ENCODE peak calls at places on chromosomes 11 and 22, in ten cellular contexts. D is breast epithelium, P is adrenal gland, F is GM12891, N is A549, W is stomach, A is spleen, V is ovary, B is Peyer's patch, K is HCT116. C is an unnamed sample.

GRCh38 chr22:46490538-46490937 is 46.9 kb downstream of the CELSR1 start:
- DNase-seq in V (no peak), N (no peak), A (no peak), W (no peak), P (no peak), D (no peak), F (no peak), B (no peak), K (no peak), C (no peak)

GRCh38 chr11:85886089-85887056 is 31.2 kb downstream of the CCDC83 start:
- DNase-seq in W (no peak), D (no peak), K (no peak), F (no peak), P (no peak), N (no peak), V (no peak), B (no peak), A (no peak), C (no peak)

GRCh38 chr11:84091212-84091986 is 805.2 kb upstream of the CCDC90B start:
- DNase-seq in A (no peak), K (no peak), D (no peak), F (no peak), P (peak; percentile 73), W (no peak), B (no peak), V (no peak), N (no peak), C (no peak)

GRCh38 chr22:19987394-19988306 is 29.0 kb downstream of the ARVCF start:
- DNase-seq in P (no peak), K (no peak), N (no peak), B (no peak), A (no peak), F (no peak), W (no peak), D (no peak), V (no peak), C (no peak)

GRCh38 chr22:36184433-36185035 is 17.1 kb downstream of the APOL4 start:
- DNase-seq in P (no peak), A (no peak), V (no peak), F (no peak), D (no peak), K (no peak), B (no peak), W (no peak), N (no peak), C (no peak)

GRCh38 chr22:30541979-30542810 is 4.3 kb downstream of the SEC14L6 start:
- DNase-seq in V (peak; percentile 62), A (no peak), P (peak; percentile 51), W (peak; percentile 28), N (no peak), K (no peak), F (no peak), B (no peak), D (no peak), C (no peak)

GRCh38 chr11:60972182-60973030 is 926 bp downstream of the CD6 start:
- DNase-seq in B (no peak), W (no peak), A (no peak), K (no peak), V (no peak), N (no peak), D (no peak), P (no peak), F (no peak), C (no peak)

GRCh38 chr11:120303004-120303637 is 22.0 kb upstream of the TLCD5 start:
- DNase-seq in P (peak; percentile 91), B (peak; percentile 52), F (peak; percentile 48), D (no peak), A (no peak), W (peak; percentile 78), V (peak; percentile 53), K (peak; percentile 82), N (peak; percentile 76), C (peak; percentile 51)

GRCh38 chr22:30781271-30781875 is 86.7 kb downstream of the OSBP2 start:
- DNase-seq in V (no peak), W (no peak), D (no peak), P (no peak), A (no peak), B (no peak), F (no peak), N (no peak), K (no peak), C (peak; percentile 46)

GRCh38 chr11:67505605-67506396 is 638 bp upstream of the PITPNM1 start:
- DNase-seq in W (peak; percentile 94), B (peak; percentile 85), V (peak; percentile 85), N (peak; percentile 98), F (peak; percentile 86), D (peak; percentile 85), A (peak; percentile 97), K (peak; percentile 93), P (peak; percentile 98), C (peak; percentile 97)

GRCh38 chr11:129249351-129249750 is 57.2 kb upstream of the ARHGAP32 start:
- DNase-seq in B (no peak), V (no peak), N (peak; percentile 14), D (no peak), W (no peak), P (no peak), A (no peak), K (no peak), F (no peak), C (no peak)

GRCh38 chr11:22031791-22032190 is 161.1 kb upstream of the ANO5 start:
- DNase-seq in P (no peak), F (no peak), N (no peak), W (no peak), V (no peak), B (no peak), D (no peak), A (no peak), K (no peak), C (no peak)

DNA sequence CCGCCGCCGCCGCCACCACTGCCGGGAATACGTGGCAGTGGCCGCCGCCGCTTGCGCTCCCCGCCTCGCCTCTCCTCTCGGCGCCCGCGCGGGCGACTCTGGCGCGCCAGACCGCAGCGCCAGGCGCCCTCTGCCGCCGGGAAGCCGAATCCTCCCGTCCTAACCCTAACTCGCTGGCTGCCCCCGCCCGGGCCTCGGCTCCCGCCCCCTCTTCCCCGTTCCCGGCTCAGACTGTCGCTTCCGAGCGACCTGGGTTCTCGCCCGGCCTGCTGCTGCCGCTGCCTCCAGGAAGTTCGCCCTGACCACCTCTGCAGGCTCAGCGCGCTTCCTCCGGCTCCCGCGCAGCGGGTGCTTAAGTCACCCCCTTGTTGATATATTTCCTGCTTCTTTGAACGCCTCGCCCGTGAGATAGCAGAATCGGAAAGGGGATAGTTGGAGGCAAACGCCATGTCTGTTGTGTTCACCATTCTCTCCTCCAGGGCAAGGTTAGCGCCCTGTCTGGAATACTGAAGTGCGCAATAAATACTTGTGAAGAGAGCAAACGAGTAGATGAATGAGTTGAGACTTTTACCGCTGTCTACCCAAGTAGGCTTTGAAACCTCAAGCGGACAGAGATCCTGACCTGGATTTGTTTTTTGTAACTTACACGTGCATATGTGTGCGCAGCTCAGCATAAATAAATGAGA is at the start of gene SMCO4:
- DNase-seq in B (peak; percentile 64), N (peak; percentile 77), V (peak; percentile 88), D (peak; percentile 79), A (peak; percentile 94), K (peak; percentile 58), F (peak; percentile 78), P (peak; percentile 89), W (peak; percentile 86), C (peak; percentile 68)
- TF ChIP-seq POLR2A in B (peak; percentile 23), N (peak; percentile 32), V (peak; percentile 24), D (no peak), A (no peak), K (no peak), F (no peak), P (peak; percentile 51), W (no peak), C (peak; percentile 24)

DNA sequence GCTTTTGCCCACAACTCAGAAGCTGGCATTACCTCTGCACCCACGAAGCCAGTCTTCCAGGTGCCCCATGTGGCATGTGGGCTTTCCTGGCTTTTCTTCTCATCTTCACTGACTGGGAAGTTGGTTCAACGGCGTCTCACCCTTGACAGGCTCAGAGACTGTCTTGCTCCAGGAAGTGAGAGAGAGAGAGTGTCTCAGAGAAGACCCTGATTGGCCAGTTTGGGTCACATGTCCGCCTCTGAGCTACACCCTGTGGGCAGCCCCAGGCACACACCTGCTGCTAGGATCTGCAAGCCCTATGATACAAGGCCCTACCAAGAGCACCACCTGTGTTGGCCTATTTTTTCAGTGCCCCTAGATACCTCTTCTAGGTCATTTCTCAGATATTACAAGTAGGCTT is 39.0 kb downstream of the RTL6 start:
- DNase-seq in K (no peak), B (no peak), N (no peak), F (no peak), A (peak; percentile 47), W (peak; percentile 17), V (no peak), D (no peak), P (peak; percentile 21), C (no peak)
- TF ChIP-seq POLR2A in K (no peak), B (no peak), N (no peak), F (no peak), A (no peak), W (no peak), V (no peak), D (no peak), P (no peak), C (no peak)

GRCh38 chr22:18095101-18095805 is 15.4 kb upstream of the TUBA8 start:
- DNase-seq in A (peak; percentile 43), N (peak; percentile 13), F (no peak), B (no peak), W (no peak), P (no peak), V (no peak), K (no peak), D (no peak), C (peak; percentile 39)
- TF ChIP-seq POLR2A in A (no peak), N (no peak), F (no peak), B (no peak), W (no peak), P (no peak), V (no peak), K (no peak), D (no peak), C (no peak)

DNA sequence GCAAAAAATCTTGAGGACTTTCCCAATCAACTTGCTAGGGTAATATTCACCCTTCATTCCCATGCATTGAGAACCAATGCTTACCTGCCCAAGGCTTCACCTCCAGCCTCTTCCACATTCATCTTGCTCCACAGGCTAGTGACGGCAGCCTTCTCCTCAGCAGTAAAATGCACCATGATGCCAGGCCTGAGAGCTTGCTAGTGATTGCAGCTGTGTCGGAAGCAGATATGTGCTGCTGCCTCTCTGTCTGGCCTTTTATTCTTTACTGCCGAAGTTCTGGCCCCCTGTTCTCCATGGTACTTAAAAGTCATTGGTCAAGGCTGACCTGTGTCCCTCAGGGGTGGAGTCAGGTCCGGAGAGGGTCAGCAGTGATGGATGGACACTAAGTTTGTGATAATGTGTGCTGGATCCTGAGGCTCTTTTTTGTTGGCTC is at the start of gene HBE1:
- DNase-seq in D (no peak), K (no peak), N (no peak), F (no peak), P (no peak), A (no peak), V (no peak), B (no peak), W (no peak), C (no peak)
- TF ChIP-seq POLR2A in D (no peak), K (no peak), N (no peak), F (no peak), P (no peak), A (no peak), V (no peak), B (no peak), W (no peak), C (no peak)

GRCh38 chr22:45163417-45164216 is at the start of gene NUP50:
- DNase-seq in N (peak; percentile 94), D (peak; percentile 90), B (peak; percentile 90), A (peak; percentile 98), W (peak; percentile 98), F (peak; percentile 96), K (peak; percentile 93), V (peak; percentile 98), P (peak; percentile 97), C (peak; percentile 89)
- TF ChIP-seq POLR2A in N (peak; percentile 57), D (no peak), B (no peak), A (peak; percentile 63), W (peak; percentile 62), F (peak; percentile 93), K (peak; percentile 80), V (peak; percentile 70), P (peak; percentile 82), C (peak; percentile 65)

C was measured in H54.